ENCODE peak calls at places on chromosome 7, in eight cellular contexts. P is tibial artery, B is prostate gland, K is heart left ventricle, F is IMR-90, X is cardiac muscle cell, R is mammary epithelial cell, N is neuronal stem cell. L is an unnamed sample. For H3K9me3, the result is how much of the 10 kb centered on the place peaks cover.

GRCh38 chr7:137354361-137354760 is 10.8 kb upstream of the PTN start:
- DNase-seq in P (no peak), B (no peak), K (no peak), F (peak), X (peak), R (no peak), N (no peak), L (no peak)

GRCh38 chr7:26278769-26279168 is 12.9 kb upstream of the SNX10 start:
- DNase-seq in P (no peak), B (no peak), K (no peak), F (no peak), X (peak), R (peak), N (no peak), L (no peak)

GRCh38 chr7:1535695-1536094 is 5.2 kb downstream of the MAFK start:
- DNase-seq in P (peak), B (no peak), K (peak), F (no peak), X (no peak), R (no peak), N (no peak), L (no peak)

GRCh38 chr7:824664-825063 is 7.6 kb upstream of the SUN1 start:
- DNase-seq in P (no peak), B (no peak), K (no peak), F (no peak), X (no peak), R (no peak), N (no peak), L (no peak)

GRCh38 chr7:56079450-56080185 is 13.1 kb downstream of the PHKG1 start:
- DNase-seq in P (peak), B (peak), K (peak), F (peak), X (peak), R (no peak), N (no peak), L (no peak)

GRCh38 chr7:152076324-152076821 is 50.9 kb downstream of the GALNT11 start:
- DNase-seq in P (no peak), B (no peak), K (no peak), F (no peak), X (peak), R (no peak), N (peak), L (peak)

GRCh38 chr7:27953361-27953760 is 213.4 kb downstream of the TAX1BP1 start:
- DNase-seq in P (no peak), B (no peak), K (no peak), F (no peak), X (no peak), R (no peak), N (no peak), L (no peak)

GRCh38 chr7:19177269-19177668 is 32.0 kb upstream of the FERD3L start:
- DNase-seq in P (no peak), B (no peak), K (no peak), F (no peak), X (no peak), R (peak), N (no peak), L (no peak)

GRCh38 chr7:132422502-132423101 is 153.7 kb downstream of the PLXNA4 start:
- DNase-seq in P (no peak), B (no peak), K (no peak), F (no peak), X (no peak), R (no peak), N (no peak), L (no peak)

GRCh38 chr7:21690717-21691116 is 147.9 kb downstream of the DNAH11 start:
- DNase-seq in P (no peak), B (no peak), K (no peak), F (no peak), X (no peak), R (no peak), N (no peak), L (no peak)

GRCh38 chr7:151968357-151968756 is 12.1 kb downstream of the GALNTL5 start:
- DNase-seq in P (peak), B (no peak), K (no peak), F (no peak), X (no peak), R (no peak), N (no peak), L (no peak)

GRCh38 chr7:83850037-83850619 is 201.2 kb upstream of the SEMA3E start:
- DNase-seq in P (no peak), B (no peak), K (no peak), F (no peak), X (no peak), R (no peak), N (peak), L (no peak)

GRCh38 chr7:12158334-12159060 is 52.6 kb upstream of the TMEM106B start:
- DNase-seq in P (no peak), B (no peak), K (no peak), F (peak), X (peak), R (no peak), N (no peak), L (no peak)

GRCh38 chr7:7911339-7911738 is 57.3 kb upstream of the GLCCI1 start:
- DNase-seq in P (no peak), B (no peak), K (no peak), F (peak), X (peak), R (peak), N (peak), L (peak)

GRCh38 chr7:137668404-137668803 is 178.4 kb downstream of the DGKI start:
- DNase-seq in P (no peak), B (no peak), K (no peak), F (no peak), X (no peak), R (no peak), N (no peak), L (no peak)

GRCh38 chr7:4626318-4626845 is 55.7 kb upstream of the FOXK1 start:
- DNase-seq in P (no peak), B (no peak), K (no peak), F (no peak), X (no peak), R (no peak), N (no peak), L (no peak)

GRCh38 chr7:50312589-50313162 is 8.2 kb downstream of the IKZF1 start:
- DNase-seq in P (no peak), B (no peak), K (no peak), F (no peak), X (no peak), R (no peak), N (no peak), L (no peak)

GRCh38 chr7:18177815-18178660 is 150.4 kb upstream of the PRPS1L1 start:
- DNase-seq in P (no peak), B (no peak), K (no peak), F (no peak), X (peak), R (no peak), N (no peak), L (no peak)

GRCh38 chr7:112347088-112347487 is 103.2 kb upstream of the IFRD1 start:
- DNase-seq in P (no peak), B (no peak), K (no peak), F (no peak), X (no peak), R (no peak), N (no peak), L (no peak)

GRCh38 chr7:47039899-47040298 is 542.0 kb downstream of the TNS3 start:
- DNase-seq in P (no peak), B (peak), K (peak), F (peak), X (peak), R (peak), N (no peak), L (no peak)

GRCh38 chr7:1567082-1567771 is 2.6 kb downstream of the PSMG3 start:
- DNase-seq in P (no peak), B (no peak), K (no peak), F (peak), X (no peak), R (no peak), N (no peak), L (no peak)

GRCh38 chr7:130912086-130912909 is 178.3 kb upstream of the KLF14 start:
- DNase-seq in P (no peak), B (no peak), K (no peak), F (peak), X (peak), R (peak), N (no peak), L (no peak)

GRCh38 chr7:136640977-136641376 is 227.5 kb upstream of the CHRM2 start:
- DNase-seq in P (no peak), B (no peak), K (no peak), F (no peak), X (no peak), R (no peak), N (no peak), L (no peak)

GRCh38 chr7:28298870-28299484 is 113.3 kb upstream of the CREB5 start:
- DNase-seq in P (no peak), B (peak), K (peak), F (peak), X (peak), R (peak), N (peak), L (peak)

GRCh38 chr7:128947854-128948253 is 10.1 kb downstream of the IRF5 start:
- DNase-seq in P (no peak), B (no peak), K (no peak), F (peak), X (no peak), R (no peak), N (no peak), L (no peak)

GRCh38 chr7:133682364-133683181 is 429.7 kb downstream of the EXOC4 start:
- DNase-seq in P (no peak), B (no peak), K (no peak), F (no peak), X (no peak), R (no peak), N (no peak), L (no peak)

GRCh38 chr7:55774327-55775050 is 88.1 kb downstream of the SEPTIN14 start:
- DNase-seq in P (no peak), B (peak), K (no peak), F (no peak), X (no peak), R (peak), N (no peak), L (no peak)

GRCh38 chr7:36658603-36659516 is 65.4 kb downstream of the AOAH start:
- DNase-seq in P (no peak), B (no peak), K (no peak), F (peak), X (peak), R (peak), N (peak), L (no peak)

GRCh38 chr7:32648408-32649156 is 153.3 kb downstream of the AVL9 start:
- DNase-seq in P (no peak), B (no peak), K (no peak), F (no peak), X (no peak), R (no peak), N (no peak), L (no peak)

GRCh38 chr7:140297192-140297591 is 101.1 kb downstream of the SLC37A3 start:
- DNase-seq in P (peak), B (no peak), K (no peak), F (no peak), X (no peak), R (no peak), N (no peak), L (no peak)

DNA sequence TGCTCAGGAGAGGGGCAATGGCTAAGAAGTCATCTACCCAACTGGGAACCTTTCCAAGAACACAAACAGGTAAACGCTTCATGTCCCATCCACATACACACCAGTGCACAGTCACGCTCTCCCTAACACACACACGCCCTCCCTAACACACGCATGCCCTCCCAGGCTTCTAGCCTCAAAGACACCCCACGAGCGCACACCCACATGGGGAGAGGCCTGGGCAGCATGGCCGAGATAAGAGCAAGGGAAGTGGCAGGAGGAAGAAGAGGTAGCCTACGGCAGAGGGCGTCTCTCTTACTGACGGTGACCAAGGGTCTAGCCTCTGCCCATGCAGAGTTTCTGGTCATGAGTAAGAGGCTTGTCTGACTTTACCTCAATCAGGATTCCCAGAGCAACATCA is 3.1 kb downstream of the CYREN start:
- DNase-seq in P (peak), B (no peak), K (no peak), F (no peak), X (no peak), R (no peak), N (no peak), L (no peak)
- H3K27ac ChIP-seq in P (peak), B (no peak), K (peak), F (no peak), X (no peak), R (no peak), N (no peak), L (no peak)

DNA sequence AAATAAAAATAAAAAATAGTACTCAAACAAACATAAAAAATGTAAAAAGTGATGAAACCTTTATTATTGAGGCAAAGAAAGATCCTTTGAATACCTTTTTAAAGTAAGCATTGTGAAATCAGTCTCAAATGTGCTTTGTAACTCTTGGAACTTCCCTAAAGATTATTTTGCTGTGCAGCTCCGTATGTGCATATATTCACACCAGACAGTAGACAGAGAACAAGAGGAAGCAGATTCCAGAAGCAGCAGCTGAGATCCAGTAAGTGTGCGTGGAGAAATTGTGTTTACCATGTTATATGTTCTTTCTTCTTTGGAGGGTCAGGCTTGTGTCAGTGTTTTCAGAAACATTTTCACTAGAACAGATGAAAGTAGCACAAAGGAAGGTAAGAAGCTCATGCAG is 324.9 kb downstream of the AGMO start:
- DNase-seq in P (no peak), B (no peak), K (no peak), F (no peak), X (no peak), R (no peak), N (no peak), L (no peak)
- H3K9me3 ChIP-seq in P (under half), B (under half), K (under half), F (under half), X (under half), R (under half), N (under half), L (under half)

GRCh38 chr7:93147358-93147757 is 827 bp downstream of the SAMD9L start:
- DNase-seq in P (no peak), B (peak), K (peak), F (peak), X (peak), R (peak), N (no peak), L (no peak)
- H3K4me3 ChIP-seq in P (peak), B (peak), K (peak), F (peak), X (no peak), R (peak), N (no peak), L (no peak)

GRCh38 chr7:70694357-70694908 is 437.5 kb upstream of the GALNT17 start:
- DNase-seq in P (peak), B (peak), K (peak), F (peak), X (peak), R (peak), N (peak), L (no peak)

GRCh38 chr7:70694909-70695803 is 436.8 kb upstream of the GALNT17 start:
- DNase-seq in P (peak), B (peak), K (peak), F (peak), X (peak), R (peak), N (peak), L (no peak)

GRCh38 chr7:70696139-70696782 is 435.7 kb upstream of the GALNT17 start:
- DNase-seq in P (no peak), B (no peak), K (no peak), F (peak), X (no peak), R (peak), N (peak), L (no peak)

GRCh38 chr7:70693690-70694356 is 438.1 kb upstream of the GALNT17 start:
- DNase-seq in P (peak), B (peak), K (peak), F (peak), X (peak), R (peak), N (peak), L (no peak)

GRCh38 chr7:70695804-70696104 is 436.2 kb upstream of the GALNT17 start:
- DNase-seq in P (no peak), B (no peak), K (no peak), F (no peak), X (no peak), R (peak), N (no peak), L (no peak)
- H3K27ac ChIP-seq in P (peak), B (peak), K (no peak), F (no peak), X (no peak), R (peak), N (no peak), L (no peak)

GRCh38 chr7:158368449-158368848 is 219.2 kb downstream of the PTPRN2 start:
- DNase-seq in P (no peak), B (no peak), K (no peak), F (no peak), X (no peak), R (no peak), N (no peak), L (no peak)
- H3K9me3 ChIP-seq in P (under half), B (under half), K (under half), F (under half), X (under half), R (under half), N (under half), L (under half)

GRCh38 chr7:30162622-30163124 is 27.9 kb downstream of the MTURN start:
- DNase-seq in P (no peak), B (no peak), K (no peak), F (peak), X (peak), R (peak), N (no peak), L (no peak)

GRCh38 chr7:30162133-30162532 is 27.3 kb downstream of the MTURN start:
- DNase-seq in P (no peak), B (no peak), K (no peak), F (no peak), X (no peak), R (no peak), N (no peak), L (no peak)

GRCh38 chr7:30165590-30165989 is 30.8 kb downstream of the MTURN start:
- DNase-seq in P (no peak), B (peak), K (no peak), F (no peak), X (no peak), R (peak), N (no peak), L (no peak)

GRCh38 chr7:30164567-30164966 is 29.8 kb downstream of the MTURN start:
- DNase-seq in P (no peak), B (peak), K (no peak), F (peak), X (peak), R (peak), N (no peak), L (peak)

GRCh38 chr7:30163231-30163894 is 28.6 kb downstream of the MTURN start:
- DNase-seq in P (no peak), B (no peak), K (peak), F (no peak), X (no peak), R (peak), N (no peak), L (no peak)
- H3K4me3 ChIP-seq in P (no peak), B (no peak), K (no peak), F (no peak), X (no peak), R (no peak), N (no peak), L (no peak)

DNA sequence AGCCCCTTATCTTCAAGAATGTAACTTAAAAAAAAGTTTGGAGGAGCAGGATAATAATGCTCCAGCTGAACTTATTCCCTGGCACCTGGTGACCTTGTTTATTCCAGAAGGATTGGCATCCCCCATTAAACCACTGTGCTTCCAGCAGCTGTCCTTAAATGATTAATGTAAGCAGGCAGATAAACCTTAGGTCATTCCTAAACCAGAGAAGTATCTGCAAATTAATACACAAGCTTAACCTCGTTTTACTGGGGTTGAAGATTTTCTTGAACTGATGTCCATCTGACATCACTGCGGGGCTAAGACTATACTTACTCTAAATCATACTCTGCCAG is 116.1 kb upstream of the PALS2 start:
- DNase-seq in P (no peak), B (no peak), K (no peak), F (no peak), X (no peak), R (no peak), N (no peak), L (no peak)
- H3K27ac ChIP-seq in P (no peak), B (no peak), K (no peak), F (no peak), X (no peak), R (no peak), N (no peak), L (no peak)

DNA sequence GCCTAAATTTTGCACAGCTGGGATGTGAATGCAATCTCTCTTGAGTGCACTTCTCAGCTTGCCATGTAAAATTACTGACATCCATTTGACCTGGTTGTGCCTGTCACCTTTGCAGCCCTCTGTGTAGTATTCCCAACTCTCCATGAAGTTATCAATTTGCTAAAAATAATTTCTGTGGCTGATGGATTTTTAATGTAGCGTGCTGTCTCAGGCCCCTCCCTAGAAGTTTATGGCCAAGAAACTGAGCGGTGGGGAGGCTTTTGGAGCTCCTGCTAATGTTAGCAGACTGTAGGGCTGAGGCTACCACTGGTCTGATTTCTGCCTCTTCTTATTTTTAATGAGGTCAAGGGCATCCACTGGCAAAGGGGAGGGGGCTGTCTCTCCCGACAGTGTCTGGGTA is 577.0 kb upstream of the DPP6 start:
- DNase-seq in P (no peak), B (no peak), K (no peak), F (no peak), X (no peak), R (no peak), N (no peak), L (no peak)
- H3K9me3 ChIP-seq in P (under half), B (under half), K (under half), F (under half), X (under half), R (under half), N (under half), L (under half)